ENCODE peak calls at places on chromosomes 6 and 20, in six cellular contexts. J is RWPE2, R is pancreas, H is astrocyte, Z is caudate nucleus, N is PC-3. S is an unnamed sample.

GRCh38 chr6:1890071-1890470 is 280.4 kb downstream of the FOXC1 start:
- DNase-seq in J (no peak), R (no peak), H (peak; percentile 50), Z (no peak), N (no peak), S (no peak)

GRCh38 chr20:17228624-17229061 is 1.8 kb downstream of the PCSK2 start:
- DNase-seq in J (peak; percentile 53), R (no peak), H (no peak), Z (no peak), N (no peak), S (no peak)

GRCh38 chr6:73394577-73395354 is at the start of gene DDX43:
- DNase-seq in J (peak; percentile 77), R (peak; percentile 62), H (peak; percentile 53), Z (no peak), N (no peak), S (no peak)

GRCh38 chr6:91098006-91098405 is 511.1 kb upstream of the MAP3K7 start:
- DNase-seq in J (no peak), R (no peak), H (no peak), Z (no peak), N (no peak), S (no peak)

GRCh38 chr20:36472656-36473071 is 68.7 kb upstream of the MYL9 start:
- DNase-seq in J (peak; percentile 96), R (no peak), H (no peak), Z (no peak), N (peak; percentile 46), S (no peak)

GRCh38 chr6:45640081-45640491 is 262.4 kb upstream of the SUPT3H start:
- DNase-seq in J (no peak), R (no peak), H (peak; percentile 89), Z (no peak), N (peak; percentile 58), S (no peak)

GRCh38 chr20:17928211-17928611 is 40.4 kb downstream of the SNX5 start:
- DNase-seq in J (no peak), R (no peak), H (no peak), Z (no peak), N (no peak), S (no peak)

GRCh38 chr20:23435675-23436539 is 3.6 kb upstream of the CSTL1 start:
- DNase-seq in J (no peak), R (peak; percentile 40), H (no peak), Z (peak; percentile 30), N (no peak), S (no peak)

GRCh38 chr6:40148882-40149573 is 214.8 kb upstream of the MOCS1 start:
- DNase-seq in J (no peak), R (no peak), H (no peak), Z (no peak), N (no peak), S (no peak)

GRCh38 chr20:43957392-43957791 is 42.7 kb downstream of the TOX2 start:
- DNase-seq in J (no peak), R (no peak), H (no peak), Z (no peak), N (no peak), S (no peak)

GRCh38 chr6:131643262-131643631 is 6.1 kb downstream of the ENPP3 start:
- DNase-seq in J (no peak), R (peak; percentile 22), H (no peak), Z (no peak), N (no peak), S (peak; percentile 24)

GRCh38 chr6:19757036-19757435 is 80.1 kb upstream of the ID4 start:
- DNase-seq in J (no peak), R (no peak), H (peak; percentile 59), Z (no peak), N (peak; percentile 69), S (no peak)

GRCh38 chr6:135418040-135418439 is 79.5 kb downstream of the AHI1 start:
- DNase-seq in J (no peak), R (no peak), H (no peak), Z (no peak), N (no peak), S (no peak)

GRCh38 chr6:150068173-150068785 is 642 bp downstream of the ULBP3 start:
- DNase-seq in J (no peak), R (no peak), H (no peak), Z (no peak), N (no peak), S (no peak)
- H3K27ac ChIP-seq in J (peak overlapping the region; percentile 48), R (peak overlapping the region; percentile 67), H (peak overlapping the region; percentile 46), Z (no peak overlapping the region), N (peak overlapping the region; percentile 53), S (no peak overlapping the region)

GRCh38 chr6:125670586-125670985 is 78.8 kb upstream of the HEY2 start:
- DNase-seq in J (no peak), R (no peak), H (no peak), Z (no peak), N (no peak), S (no peak)
- H3K27ac ChIP-seq in J (no peak overlapping the region), R (no peak overlapping the region), H (no peak overlapping the region), Z (no peak overlapping the region), N (no peak overlapping the region), S (no peak overlapping the region)

GRCh38 chr6:35160642-35161041 is 19.5 kb upstream of the TCP11 start:
- DNase-seq in J (no peak), R (no peak), H (no peak), Z (no peak), N (no peak), S (no peak)

GRCh38 chr6:35161776-35162607 is 20.9 kb upstream of the TCP11 start:
- DNase-seq in J (no peak), R (no peak), H (no peak), Z (no peak), N (no peak), S (no peak)

GRCh38 chr6:35154947-35155346 is 13.8 kb upstream of the TCP11 start:
- DNase-seq in J (no peak), R (no peak), H (no peak), Z (no peak), N (no peak), S (no peak)

GRCh38 chr6:35161265-35161664 is 20.1 kb upstream of the TCP11 start:
- DNase-seq in J (no peak), R (no peak), H (no peak), Z (no peak), N (no peak), S (no peak)

DNA sequence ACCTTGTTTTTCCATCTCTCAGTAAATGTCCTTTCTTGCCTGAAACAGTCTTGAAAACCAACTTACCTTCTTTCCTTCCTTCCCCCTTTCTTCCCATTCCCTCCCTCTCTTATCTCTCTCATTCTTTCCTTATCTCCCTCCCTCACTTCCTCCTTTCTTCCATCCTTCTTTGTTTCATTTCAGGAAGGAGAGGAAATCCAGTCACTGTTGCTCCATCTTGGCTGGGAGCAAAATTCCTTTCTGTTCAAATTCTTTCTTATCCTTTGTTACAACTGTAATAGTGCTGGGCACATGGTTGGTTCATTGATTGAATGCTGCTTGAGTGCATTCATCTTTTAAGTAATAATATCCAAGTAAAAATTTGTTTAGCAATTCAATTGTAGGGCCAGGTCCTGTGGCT is 17.4 kb upstream of the TCP11 start:
- DNase-seq in J (no peak), R (no peak), H (no peak), Z (no peak), N (no peak), S (no peak)
- H3K27ac ChIP-seq in J (no peak overlapping the region), R (no peak overlapping the region), H (no peak overlapping the region), Z (no peak overlapping the region), N (no peak overlapping the region), S (no peak overlapping the region)

GRCh38 chr6:24660100-24660499 is 6.6 kb downstream of the TDP2 start:
- DNase-seq in J (no peak), R (no peak), H (no peak), Z (no peak), N (no peak), S (no peak)

GRCh38 chr6:24662206-24662605 is 4.5 kb downstream of the TDP2 start:
- DNase-seq in J (no peak), R (no peak), H (no peak), Z (no peak), N (no peak), S (no peak)

GRCh38 chr6:24658573-24659511 is 7.9 kb downstream of the TDP2 start:
- DNase-seq in J (no peak), R (no peak), H (no peak), Z (no peak), N (peak; percentile 53), S (no peak)

GRCh38 chr6:24663198-24663597 is 3.5 kb downstream of the TDP2 start:
- DNase-seq in J (no peak), R (no peak), H (no peak), Z (no peak), N (no peak), S (no peak)

GRCh38 chr6:24659547-24659946 is 7.2 kb downstream of the TDP2 start:
- DNase-seq in J (no peak), R (no peak), H (no peak), Z (no peak), N (no peak), S (no peak)
- H3K27ac ChIP-seq in J (no peak overlapping the region), R (no peak overlapping the region), H (no peak overlapping the region), Z (no peak overlapping the region), N (peak overlapping the region; percentile 62), S (no peak overlapping the region)

DNA sequence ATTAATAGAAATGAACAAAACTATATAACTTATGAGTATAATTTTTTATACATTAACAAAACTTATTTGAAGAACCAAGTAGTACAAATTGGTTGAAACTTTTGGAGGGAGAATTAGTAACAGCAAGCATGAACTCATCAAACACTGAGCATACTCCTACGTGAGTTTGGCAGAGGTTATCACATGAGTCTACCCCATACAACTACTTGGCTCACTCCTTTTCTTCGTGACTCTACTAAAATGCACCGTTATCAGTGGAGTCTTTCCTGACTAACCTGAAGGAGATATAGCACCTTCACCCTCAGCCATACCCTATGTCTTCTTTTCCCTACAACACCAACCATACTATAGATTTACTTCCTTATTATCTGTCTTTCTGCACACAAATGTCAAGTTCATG is 794.2 kb downstream of the TFAP2A start:
- DNase-seq in J (no peak), R (no peak), H (no peak), Z (no peak), N (no peak), S (no peak)
- H3K27ac ChIP-seq in J (no peak overlapping the region), R (no peak overlapping the region), H (peak overlapping the region; percentile 86), Z (no peak overlapping the region), N (no peak overlapping the region), S (no peak overlapping the region)

DNA sequence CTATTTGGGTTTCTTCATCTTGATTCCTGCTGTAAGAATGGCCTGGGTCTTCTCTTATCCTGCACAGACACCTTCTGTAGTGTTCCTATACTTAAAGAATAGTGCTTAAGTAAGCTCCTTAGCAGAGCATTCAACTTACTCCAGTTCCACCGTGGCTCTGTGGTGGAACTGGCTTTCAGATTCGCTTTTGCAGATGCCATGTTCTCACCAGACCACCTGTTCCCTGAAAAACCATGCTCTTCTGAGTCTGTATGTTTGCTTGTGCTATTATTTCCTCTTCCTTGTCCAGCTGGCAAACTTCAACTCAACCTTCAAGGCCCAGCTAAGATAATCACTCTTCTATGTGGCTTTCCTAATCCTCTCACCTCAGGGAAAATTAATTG is 4.9 kb downstream of the ELMO2 start:
- DNase-seq in J (peak; percentile 18), R (no peak), H (no peak), Z (no peak), N (no peak), S (no peak)
- H3K27ac ChIP-seq in J (peak overlapping the region; percentile 53), R (peak overlapping the region; percentile 6), H (no peak overlapping the region), Z (peak overlapping the region; percentile 91), N (no peak overlapping the region), S (peak overlapping the region; percentile 84)

S was measured in substantia nigra.